ENCODE peak calls at places on chromosomes 11 and 22, in six cellular contexts. A is spleen, W is HL-60, X is suprapubic skin, P is endothelial cell of umbilical vein, M is transverse colon. E is an unnamed sample.

GRCh38 chr11:101436511-101437142 is 147.2 kb downstream of the TRPC6 start:
- DNase-seq in X (no peak), P (peak), M (peak), W (no peak), A (no peak), E (peak)

GRCh38 chr11:128595221-128595620 is 7.9 kb upstream of the ETS1 start:
- DNase-seq in W (no peak), P (peak), A (no peak), X (no peak), M (no peak), E (no peak)

GRCh38 chr11:11010624-11011127 is 152.8 kb upstream of the ZBED5 start:
- DNase-seq in P (peak), M (peak), X (no peak), A (no peak), W (no peak), E (peak)

GRCh38 chr22:28369849-28370248 is 309.8 kb downstream of the TTC28 start:
- DNase-seq in X (no peak), M (peak), W (no peak), A (no peak), P (no peak), E (no peak)

GRCh38 chr22:32311551-32312071 is 46.1 kb upstream of the RFPL3 start:
- DNase-seq in M (no peak), A (no peak), W (no peak), P (no peak), X (no peak), E (no peak)

GRCh38 chr11:14411818-14412217 is 52.8 kb upstream of the RRAS2 start:
- DNase-seq in X (peak), P (no peak), A (no peak), W (no peak), M (no peak), E (no peak)

GRCh38 chr22:17774928-17775675 is 833 bp upstream of the BID start:
- DNase-seq in X (no peak), M (no peak), P (no peak), W (no peak), A (no peak), E (no peak)

GRCh38 chr11:111303476-111303875 is 5.1 kb downstream of the POU2AF3 start:
- DNase-seq in A (no peak), X (no peak), P (no peak), M (peak), W (no peak), E (no peak)

GRCh38 chr22:44116331-44116730 is 64.4 kb upstream of the PARVG start:
- DNase-seq in A (peak), W (no peak), P (no peak), X (no peak), M (no peak), E (no peak)

GRCh38 chr11:17277024-17277584 is 565 bp downstream of the NUCB2 start:
- DNase-seq in W (peak), A (no peak), P (peak), X (peak), M (no peak), E (no peak)

GRCh38 chr11:124841186-124841585 is 24.0 kb upstream of the ROBO3 start:
- DNase-seq in A (no peak), P (no peak), X (no peak), M (no peak), W (no peak), E (no peak)

GRCh38 chr22:43783777-43784176 is 28.3 kb downstream of the EFCAB6 start:
- DNase-seq in A (no peak), M (no peak), P (no peak), W (no peak), X (no peak), E (no peak)

GRCh38 chr11:62876712-62877111 is 4.0 kb upstream of the SLC3A2 start:
- DNase-seq in W (no peak), M (no peak), P (no peak), A (no peak), X (no peak), E (no peak)

GRCh38 chr11:2827256-2827655 is 58.3 kb downstream of the CDKN1C start:
- DNase-seq in M (no peak), X (no peak), P (no peak), W (no peak), A (no peak), E (no peak)

GRCh38 chr22:20427945-20428417 is 9.6 kb downstream of the SCARF2 start:
- DNase-seq in W (no peak), A (peak), M (no peak), X (peak), P (no peak), E (no peak)

GRCh38 chr11:20055312-20055711 is 105.0 kb downstream of the DBX1 start:
- DNase-seq in W (no peak), A (no peak), X (no peak), M (no peak), P (no peak), E (peak)

GRCh38 chr11:88414981-88415391 is 77.5 kb upstream of the CTSC start:
- DNase-seq in X (no peak), M (no peak), W (peak), A (no peak), P (peak), E (no peak)

GRCh38 chr11:88178211-88178610 is 3.0 kb upstream of the RAB38 start:
- DNase-seq in A (no peak), P (no peak), M (no peak), X (no peak), W (no peak), E (no peak)

GRCh38 chr11:61411589-61411988 is 18.2 kb downstream of the CPSF7 start:
- DNase-seq in M (no peak), P (no peak), A (no peak), X (no peak), W (no peak), E (no peak)
- TF ChIP-seq POLR2AphosphoS5 in M (no peak), P (no peak), A (no peak), X (no peak), W (no peak), E (no peak)

GRCh38 chr22:33539902-33540751 is 380.1 kb downstream of the LARGE1 start:
- DNase-seq in A (no peak), W (no peak), X (peak), P (no peak), M (peak), E (no peak)
- TF ChIP-seq POLR2AphosphoS5 in A (no peak), W (no peak), X (no peak), P (no peak), M (peak), E (no peak)

DNA sequence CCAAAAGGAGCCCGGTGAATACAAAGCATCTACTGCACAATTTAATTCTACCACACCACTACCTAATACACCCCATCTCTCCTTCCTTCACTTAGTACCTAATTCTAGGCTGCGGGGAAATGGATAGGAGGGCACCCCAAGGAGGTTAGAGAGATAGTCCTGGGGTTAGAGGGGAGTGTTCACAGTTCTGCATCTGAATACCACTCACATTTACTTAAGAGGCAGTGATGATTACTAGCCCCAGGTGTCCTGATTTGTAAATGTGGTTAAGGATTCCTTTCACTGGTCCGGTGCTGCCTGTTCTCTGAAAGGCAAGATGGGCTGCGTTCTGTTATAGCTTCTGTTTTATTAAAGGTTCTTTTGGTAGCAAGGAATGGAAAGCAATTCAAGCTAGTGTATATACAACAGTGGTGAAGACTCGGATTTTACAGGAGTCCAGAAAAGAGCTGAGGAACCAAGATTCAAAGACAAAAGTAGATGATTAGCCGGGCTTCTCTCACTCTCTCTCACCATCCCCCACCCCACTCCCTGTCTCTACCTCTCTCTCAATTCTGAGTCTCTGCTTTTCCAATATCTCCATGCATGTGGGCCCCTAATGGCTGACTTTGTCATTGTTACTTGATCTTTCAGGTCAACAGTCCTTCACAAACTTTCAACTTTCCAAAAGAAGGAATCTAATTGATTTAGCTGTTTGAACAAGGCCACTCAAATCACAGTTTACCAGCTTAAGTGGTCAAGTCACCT is 8.7 kb upstream of the KCNA4 start:
- DNase-seq in W (no peak), P (no peak), X (no peak), M (no peak), A (no peak), E (no peak)
- TF ChIP-seq POLR2AphosphoS5 in W (no peak), P (no peak), X (no peak), M (no peak), A (no peak), E (no peak)

GRCh38 chr11:8087185-8087584 is 6.2 kb downstream of the TUB start:
- DNase-seq in X (peak), W (no peak), P (no peak), M (no peak), A (peak), E (no peak)
- TF ChIP-seq POLR2AphosphoS5 in X (no peak), W (no peak), P (no peak), M (no peak), A (no peak), E (no peak)

GRCh38 chr11:12812849-12813248 is 138.6 kb downstream of the TEAD1 start:
- DNase-seq in A (no peak), M (no peak), X (no peak), P (no peak), W (no peak), E (peak)
- TF ChIP-seq POLR2AphosphoS5 in A (no peak), M (no peak), X (no peak), P (no peak), W (no peak), E (peak)

GRCh38 chr11:767238-767637 is 10.0 kb downstream of the GATD1 start:
- DNase-seq in X (no peak), P (no peak), W (no peak), A (no peak), M (no peak), E (no peak)
- TF ChIP-seq POLR2AphosphoS5 in X (no peak), P (no peak), W (no peak), A (peak), M (no peak), E (no peak)

GRCh38 chr22:46546466-46547178 is 9.2 kb upstream of the CELSR1 start:
- DNase-seq in M (no peak), A (peak), W (no peak), P (peak), X (peak), E (no peak)
- TF ChIP-seq POLR2AphosphoS5 in M (no peak), A (no peak), W (no peak), P (no peak), X (no peak), E (no peak)

DNA sequence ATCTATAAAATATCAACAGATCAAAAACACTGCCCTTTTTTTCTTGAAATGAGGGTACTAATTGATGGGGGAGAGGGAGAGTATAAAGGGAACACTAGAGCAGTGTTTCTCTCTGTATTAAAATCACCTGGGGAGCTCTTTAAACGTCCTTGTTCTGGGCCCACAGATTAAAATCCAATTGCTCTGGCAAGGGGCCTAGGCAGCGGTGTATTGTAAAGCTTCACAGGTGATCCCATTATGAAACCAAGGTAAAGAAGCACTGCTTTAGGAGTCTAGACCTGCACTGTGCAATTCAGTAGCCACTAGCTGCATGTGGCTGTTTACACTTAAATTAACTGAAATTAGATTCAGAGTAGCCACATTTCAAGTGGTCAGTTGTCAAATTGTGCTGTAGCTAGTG is 3.0 kb downstream of the AQP11 start:
- DNase-seq in M (no peak), W (no peak), P (no peak), A (no peak), X (no peak), E (no peak)
- TF ChIP-seq POLR2AphosphoS5 in M (no peak), W (no peak), P (no peak), A (no peak), X (no peak), E (no peak)

DNA sequence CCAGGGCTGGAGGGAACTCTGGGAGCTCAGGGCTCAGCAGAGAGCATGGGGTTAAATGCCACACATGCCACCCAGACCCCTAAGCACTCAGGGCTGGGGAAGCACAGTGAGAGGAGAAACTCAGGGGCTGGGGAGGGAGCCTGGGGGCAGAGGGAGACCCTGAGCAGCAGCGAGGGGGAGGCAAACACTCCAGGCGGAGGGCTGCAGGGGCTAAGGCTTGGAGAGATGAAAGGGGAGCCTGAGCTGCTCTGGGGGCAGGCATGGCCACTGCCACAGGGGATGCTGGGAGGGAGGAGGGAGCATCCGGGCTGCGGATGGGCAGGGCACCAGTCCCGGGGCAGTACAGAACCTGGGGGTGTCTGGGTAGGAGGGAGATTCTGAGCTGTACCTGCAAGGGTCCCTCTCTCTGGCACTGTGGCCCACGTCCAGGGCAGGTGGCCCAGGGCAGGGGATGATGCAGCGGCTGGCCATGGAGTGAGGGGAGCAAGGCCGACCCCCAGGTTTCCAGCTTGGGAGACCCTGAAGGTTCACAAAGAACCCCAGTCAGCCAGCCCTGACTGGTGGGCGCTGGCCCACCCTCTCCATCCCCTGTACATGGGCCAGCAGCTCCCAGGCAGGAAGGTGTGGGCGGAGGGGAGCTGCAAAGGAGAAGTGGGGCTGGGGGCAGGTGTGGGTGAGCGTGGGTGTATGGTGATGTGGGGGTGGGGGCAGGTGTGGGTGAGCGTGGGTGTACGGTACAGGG is 2.0 kb upstream of the TNFRSF13C start:
- DNase-seq in M (no peak), X (no peak), W (no peak), P (no peak), A (peak), E (no peak)
- TF ChIP-seq POLR2AphosphoS5 in M (no peak), X (no peak), W (no peak), P (no peak), A (peak), E (no peak)

DNA sequence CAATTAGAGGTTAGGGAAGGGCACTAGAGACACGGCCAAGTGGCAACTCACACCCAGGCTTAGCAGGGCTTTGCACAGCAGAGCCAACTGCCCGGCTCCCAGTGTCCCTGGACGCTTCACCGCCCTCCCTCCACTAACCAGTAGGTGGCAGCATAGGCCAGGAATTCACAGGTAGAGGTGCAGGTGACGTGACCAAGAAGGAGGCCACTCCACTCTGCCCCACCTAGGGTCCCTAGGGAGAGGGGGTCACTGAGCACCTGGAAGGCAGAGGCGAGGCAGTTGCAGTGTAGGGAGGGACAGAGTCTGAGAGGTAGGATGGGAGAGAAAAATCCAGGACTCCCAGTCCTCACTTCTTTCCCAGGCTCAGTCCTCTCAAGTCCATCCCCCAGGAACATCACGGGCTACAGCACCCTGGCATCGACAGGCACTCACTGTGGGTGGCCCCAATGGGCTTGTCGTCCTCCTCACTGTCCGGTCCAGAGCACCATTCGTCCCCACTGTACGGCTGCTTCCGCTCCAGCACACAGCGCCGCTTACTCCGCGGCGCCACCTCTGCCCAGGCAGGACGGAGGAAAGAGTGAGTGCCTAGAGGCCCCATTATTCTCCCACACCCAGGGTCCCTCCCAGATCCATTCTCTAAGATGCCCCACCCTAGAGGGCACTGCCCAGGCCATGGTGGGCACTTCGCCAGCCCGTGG is 18.5 kb downstream of the BCL9L start:
- DNase-seq in P (peak), A (peak), X (peak), W (no peak), M (peak), E (peak)
- TF ChIP-seq POLR2AphosphoS5 in P (no peak), A (peak), X (peak), W (no peak), M (peak), E (peak)